ENCODE peak calls at places on chromosomes 5 and 9, in six cellular contexts. C is IMR-90, E is mammary epithelial cell, H is OCI-LY7, R is MM.1S, I is PC-9. Q is an unnamed sample.
A peak's percentile ranks its signal among the peaks of the same experiment; 100 is the strongest.

GRCh38 chr5:84494453-84494852 is 109.8 kb upstream of the EDIL3 start:
- DNase-seq in E (peak; percentile 90), C (peak; percentile 95), H (no peak), I (no peak), R (no peak), Q (no peak)

GRCh38 chr5:109865636-109866035 is 175.9 kb downstream of the MAN2A1 start:
- DNase-seq in R (no peak), E (peak; percentile 70), C (peak; percentile 98), H (no peak), I (peak; percentile 5), Q (no peak)

GRCh38 chr9:91156451-91157234 is 205.1 kb downstream of the AUH start:
- DNase-seq in H (no peak), R (no peak), E (no peak), C (no peak), I (no peak), Q (no peak)

GRCh38 chr9:21806644-21807043 is 4.2 kb downstream of the MTAP start:
- DNase-seq in R (no peak), I (no peak), C (no peak), E (no peak), H (no peak), Q (no peak)

GRCh38 chr5:172972557-172972956 is 11.0 kb upstream of the ATP6V0E1 start:
- DNase-seq in I (no peak), E (no peak), H (no peak), R (no peak), C (no peak), Q (no peak)

GRCh38 chr5:169701910-169702451 is 64.9 kb downstream of the DOCK2 start:
- DNase-seq in I (no peak), H (peak; percentile 19), C (peak; percentile 64), E (peak; percentile 18), R (no peak), Q (no peak)

GRCh38 chr9:81431662-81432061 is 257.7 kb downstream of the TLE1 start:
- DNase-seq in E (no peak), C (peak; percentile 99), H (no peak), R (no peak), I (no peak), Q (no peak)

GRCh38 chr9:106890621-106891020 is 27.7 kb downstream of the ZNF462 start:
- DNase-seq in H (no peak), E (no peak), I (no peak), C (no peak), R (no peak), Q (no peak)

GRCh38 chr5:86824642-86825041 is 206.9 kb downstream of the COX7C start:
- DNase-seq in I (no peak), H (no peak), C (no peak), E (no peak), R (no peak), Q (no peak)

GRCh38 chr5:178147406-178147805 is 6.3 kb downstream of the NHP2 start:
- DNase-seq in C (no peak), R (no peak), E (no peak), H (no peak), I (no peak), Q (no peak)

GRCh38 chr5:178153530-178154340 is at the start of gene NHP2:
- DNase-seq in R (peak; percentile 98), C (peak; percentile 99), E (peak; percentile 98), I (peak; percentile 100), H (peak; percentile 98), Q (peak; percentile 98)

GRCh38 chr5:178149199-178149932 is 4.3 kb downstream of the NHP2 start:
- DNase-seq in H (no peak), R (no peak), C (peak; percentile 19), I (no peak), E (no peak), Q (no peak)

GRCh38 chr5:178152491-178153444 is 917 bp downstream of the NHP2 start:
- DNase-seq in C (peak; percentile 12), H (no peak), R (no peak), E (no peak), I (no peak), Q (no peak)

GRCh38 chr5:178150977-178151734 is 2.5 kb downstream of the NHP2 start:
- DNase-seq in C (no peak), E (no peak), R (no peak), I (no peak), H (no peak), Q (no peak)
- TF ChIP-seq CTCF in C (no peak), E (no peak), R (no peak), I (no peak), H (peak; percentile 40), Q (no peak)

GRCh38 chr5:140259509-140259908 is 43.4 kb downstream of the PFDN1 start:
- DNase-seq in H (no peak), R (no peak), I (peak; percentile 67), C (no peak), E (peak; percentile 88), Q (peak; percentile 76)
- H3K36me3 ChIP-seq in H (peaks cover 50% of the 10 kb centered on the region), R (no peaks in the 10 kb centered on the region), I (peaks cover 4% of the 10 kb centered on the region), C (peaks cover 1% of the 10 kb centered on the region), E (peaks cover 1% of the 10 kb centered on the region), Q (no peaks in the 10 kb centered on the region)

DNA sequence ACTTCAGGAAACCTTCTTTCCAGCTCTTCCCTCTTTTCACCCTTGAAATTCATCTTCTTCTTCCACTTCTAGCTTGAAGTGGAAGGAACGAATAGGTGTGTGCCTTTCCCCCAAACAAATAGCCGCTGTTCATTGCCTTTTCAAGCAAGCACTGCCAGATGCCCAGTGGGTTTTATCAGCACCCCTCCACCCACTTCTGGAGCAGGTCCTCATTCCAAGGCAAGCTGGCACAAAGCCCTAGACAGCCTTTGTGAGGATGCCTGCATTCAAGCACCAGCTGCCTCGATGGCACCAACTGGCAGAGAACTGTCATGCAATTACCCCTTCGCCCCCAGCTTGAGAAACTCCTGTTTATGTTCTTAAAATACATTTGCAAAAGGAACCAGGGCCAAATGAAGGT is 36.5 kb downstream of the SERINC5 start:
- DNase-seq in R (no peak), H (no peak), I (no peak), C (no peak), E (no peak), Q (no peak)
- H4K20me1 ChIP-seq in R (no peaks in the 10 kb centered on the region), H (no peaks in the 10 kb centered on the region), I (no peaks in the 10 kb centered on the region), C (no peaks in the 10 kb centered on the region), E (no peaks in the 10 kb centered on the region), Q (no peaks in the 10 kb centered on the region)

GRCh38 chr9:127159949-127160610 is 37.6 kb upstream of the ANGPTL2 start:
- DNase-seq in I (no peak), C (no peak), R (no peak), E (no peak), H (no peak), Q (no peak)

GRCh38 chr9:127162567-127163365 is 40.3 kb upstream of the ANGPTL2 start:
- DNase-seq in H (no peak), E (no peak), R (no peak), C (no peak), I (no peak), Q (no peak)

GRCh38 chr9:127161081-127161621 is 38.7 kb upstream of the ANGPTL2 start:
- DNase-seq in C (no peak), E (no peak), H (no peak), I (no peak), R (no peak), Q (no peak)

GRCh38 chr9:127162046-127162445 is 39.6 kb upstream of the ANGPTL2 start:
- DNase-seq in I (peak; percentile 12), H (peak; percentile 14), R (no peak), E (peak; percentile 17), C (peak; percentile 54), Q (no peak)

DNA sequence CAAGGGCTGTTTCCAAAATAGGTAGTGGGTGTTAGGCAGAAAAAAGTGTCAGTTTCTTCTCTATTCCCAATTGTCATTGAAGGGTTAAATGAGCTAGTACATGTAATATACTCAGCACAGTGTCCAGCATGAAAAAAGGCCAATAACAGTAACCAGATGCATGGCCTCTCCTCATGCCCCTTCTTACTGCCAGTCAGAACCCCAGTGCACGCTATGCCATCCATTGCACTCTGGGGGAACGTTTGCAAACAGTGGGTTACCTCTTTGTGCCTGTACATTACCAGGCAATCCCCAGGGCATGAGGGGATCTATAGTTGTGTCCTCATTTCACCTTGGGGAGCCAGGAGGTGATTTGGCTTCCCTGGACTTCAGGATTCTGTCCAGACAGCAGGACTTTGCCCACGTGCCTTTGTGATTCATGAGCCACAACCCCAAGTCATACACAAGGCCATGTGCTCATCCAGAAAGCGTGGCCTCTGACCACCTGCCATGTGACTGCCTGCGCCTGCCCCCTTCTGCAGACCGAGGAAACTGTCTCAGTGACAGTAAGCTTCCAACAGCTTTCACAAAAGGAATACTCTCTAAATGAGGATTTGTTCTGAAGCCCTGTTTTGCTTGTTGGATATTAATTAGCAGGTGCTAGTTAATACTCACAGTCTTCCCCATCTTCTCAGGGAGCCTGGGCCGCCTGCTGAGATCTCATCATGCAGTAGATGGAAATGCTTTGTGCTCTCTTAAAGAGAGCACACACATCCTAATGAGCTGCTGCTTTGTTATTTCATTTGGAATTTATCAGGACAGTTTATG is 36.8 kb upstream of the ANGPTL2 start:
- DNase-seq in H (peak; percentile 36), I (no peak), R (no peak), E (peak; percentile 51), C (peak; percentile 92), Q (peak; percentile 35)
- TF ChIP-seq CTCF in H (peak; percentile 50), I (no peak), R (no peak), E (no peak), C (peak; percentile 52), Q (no peak)

Q was measured in HCT116.